ENCODE peak calls at places on chromosomes 1 and 21, in seven cellular contexts. One of them, this sample, is unnamed. For H3K4me1, the result is how much of the 10 kb centered on the place peaks cover.

GRCh38 chr1:240169188-240169587 is 77.5 kb downstream of the FMN2 start:
- DNase-seq in left ventricle myocardium inferior: no peak
- DNase-seq in left lung: no peak
- DNase-seq in CD4-positive, alpha-beta memory T cell: no peak
- DNase-seq in tibial artery: no peak
- DNase-seq in Panc1: no peak
- DNase-seq in PC-3: peak
- DNase-seq in this sample: no peak

GRCh38 chr1:36149973-36150295 is 648 bp upstream of the TRAPPC3 start:
- DNase-seq in left ventricle myocardium inferior: no peak
- DNase-seq in left lung: no peak
- DNase-seq in CD4-positive, alpha-beta memory T cell: no peak
- DNase-seq in tibial artery: peak
- DNase-seq in Panc1: no peak
- DNase-seq in PC-3: no peak
- DNase-seq in this sample: no peak

GRCh38 chr21:37047079-37047478 is 25.8 kb downstream of the PIGP start:
- DNase-seq in left ventricle myocardium inferior: no peak
- DNase-seq in left lung: no peak
- DNase-seq in CD4-positive, alpha-beta memory T cell: no peak
- DNase-seq in tibial artery: no peak
- DNase-seq in Panc1: no peak
- DNase-seq in PC-3: peak
- DNase-seq in this sample: no peak

GRCh38 chr1:13723810-13724209 is 23.8 kb downstream of the PRDM2 start:
- DNase-seq in left ventricle myocardium inferior: no peak
- DNase-seq in left lung: no peak
- DNase-seq in CD4-positive, alpha-beta memory T cell: no peak
- DNase-seq in tibial artery: no peak
- DNase-seq in Panc1: no peak
- DNase-seq in PC-3: no peak
- DNase-seq in this sample: no peak

GRCh38 chr1:164561007-164561406 is 2.0 kb downstream of the PBX1 start:
- DNase-seq in left ventricle myocardium inferior: no peak
- DNase-seq in left lung: no peak
- DNase-seq in CD4-positive, alpha-beta memory T cell: no peak
- DNase-seq in tibial artery: no peak
- DNase-seq in Panc1: no peak
- DNase-seq in PC-3: peak
- DNase-seq in this sample: peak

GRCh38 chr1:225442156-225442555 is 14.3 kb upstream of the LBR start:
- DNase-seq in left ventricle myocardium inferior: no peak
- DNase-seq in left lung: no peak
- DNase-seq in CD4-positive, alpha-beta memory T cell: no peak
- DNase-seq in tibial artery: no peak
- DNase-seq in Panc1: no peak
- DNase-seq in PC-3: no peak
- DNase-seq in this sample: no peak

GRCh38 chr1:178031856-178032320 is 62.0 kb upstream of the RASAL2 start:
- DNase-seq in left ventricle myocardium inferior: peak
- DNase-seq in left lung: no peak
- DNase-seq in CD4-positive, alpha-beta memory T cell: no peak
- DNase-seq in tibial artery: peak
- DNase-seq in Panc1: no peak
- DNase-seq in PC-3: peak
- DNase-seq in this sample: peak

GRCh38 chr1:110136911-110137310 is 13.4 kb upstream of the SLC6A17 start:
- DNase-seq in left ventricle myocardium inferior: peak
- DNase-seq in left lung: no peak
- DNase-seq in CD4-positive, alpha-beta memory T cell: peak
- DNase-seq in tibial artery: peak
- DNase-seq in Panc1: no peak
- DNase-seq in PC-3: no peak
- DNase-seq in this sample: no peak

GRCh38 chr1:17861685-17862084 is 106.6 kb downstream of the ACTL8 start:
- DNase-seq in left ventricle myocardium inferior: no peak
- DNase-seq in left lung: no peak
- DNase-seq in CD4-positive, alpha-beta memory T cell: no peak
- DNase-seq in tibial artery: no peak
- DNase-seq in Panc1: no peak
- DNase-seq in PC-3: no peak
- DNase-seq in this sample: no peak

GRCh38 chr21:45244799-45245340 is 42.8 kb downstream of the POFUT2 start:
- DNase-seq in left ventricle myocardium inferior: no peak
- DNase-seq in left lung: no peak
- DNase-seq in CD4-positive, alpha-beta memory T cell: no peak
- DNase-seq in tibial artery: no peak
- DNase-seq in Panc1: no peak
- DNase-seq in PC-3: no peak
- DNase-seq in this sample: no peak

GRCh38 chr1:5552787-5553484 is 439.3 kb downstream of the NPHP4 start:
- DNase-seq in left ventricle myocardium inferior: no peak
- DNase-seq in left lung: no peak
- DNase-seq in CD4-positive, alpha-beta memory T cell: no peak
- DNase-seq in tibial artery: no peak
- DNase-seq in Panc1: no peak
- DNase-seq in PC-3: no peak
- DNase-seq in this sample: no peak

GRCh38 chr1:57672741-57673140 is 248.9 kb upstream of the DAB1 start:
- DNase-seq in left ventricle myocardium inferior: no peak
- DNase-seq in left lung: no peak
- DNase-seq in CD4-positive, alpha-beta memory T cell: no peak
- DNase-seq in tibial artery: no peak
- DNase-seq in Panc1: no peak
- DNase-seq in PC-3: no peak
- DNase-seq in this sample: no peak

GRCh38 chr1:90856608-90857007 is 139.5 kb upstream of the BARHL2 start:
- DNase-seq in left ventricle myocardium inferior: no peak
- DNase-seq in left lung: no peak
- DNase-seq in CD4-positive, alpha-beta memory T cell: no peak
- DNase-seq in tibial artery: no peak
- DNase-seq in Panc1: no peak
- DNase-seq in PC-3: no peak
- DNase-seq in this sample: no peak

GRCh38 chr1:187001198-187001904 is 172.6 kb downstream of the PLA2G4A start:
- DNase-seq in left ventricle myocardium inferior: no peak
- DNase-seq in left lung: no peak
- DNase-seq in CD4-positive, alpha-beta memory T cell: no peak
- DNase-seq in tibial artery: no peak
- DNase-seq in Panc1: no peak
- DNase-seq in PC-3: peak
- DNase-seq in this sample: no peak

GRCh38 chr1:147077081-147077480 is 95.2 kb downstream of the PRKAB2 start:
- DNase-seq in left ventricle myocardium inferior: no peak
- DNase-seq in left lung: no peak
- DNase-seq in CD4-positive, alpha-beta memory T cell: no peak
- DNase-seq in tibial artery: no peak
- DNase-seq in Panc1: no peak
- DNase-seq in PC-3: no peak
- DNase-seq in this sample: no peak

GRCh38 chr1:147073062-147073432 is 99.2 kb downstream of the PRKAB2 start:
- DNase-seq in left ventricle myocardium inferior: no peak
- DNase-seq in left lung: no peak
- DNase-seq in CD4-positive, alpha-beta memory T cell: peak
- DNase-seq in tibial artery: no peak
- DNase-seq in Panc1: no peak
- DNase-seq in PC-3: no peak
- DNase-seq in this sample: no peak

GRCh38 chr1:147076442-147076841 is 95.8 kb downstream of the PRKAB2 start:
- DNase-seq in left ventricle myocardium inferior: no peak
- DNase-seq in left lung: no peak
- DNase-seq in CD4-positive, alpha-beta memory T cell: no peak
- DNase-seq in tibial artery: no peak
- DNase-seq in Panc1: no peak
- DNase-seq in PC-3: peak
- DNase-seq in this sample: no peak

GRCh38 chr1:147071142-147071541 is 101.1 kb downstream of the PRKAB2 start:
- DNase-seq in left ventricle myocardium inferior: no peak
- DNase-seq in left lung: no peak
- DNase-seq in CD4-positive, alpha-beta memory T cell: no peak
- DNase-seq in tibial artery: no peak
- DNase-seq in Panc1: no peak
- DNase-seq in PC-3: no peak
- DNase-seq in this sample: no peak

GRCh38 chr1:147072371-147073061 is 99.8 kb downstream of the PRKAB2 start:
- DNase-seq in left ventricle myocardium inferior: no peak
- DNase-seq in left lung: peak
- DNase-seq in CD4-positive, alpha-beta memory T cell: peak
- DNase-seq in tibial artery: no peak
- DNase-seq in Panc1: no peak
- DNase-seq in PC-3: no peak
- DNase-seq in this sample: no peak
- H3K4me3 ChIP-seq in left ventricle myocardium inferior: peak
- H3K4me3 ChIP-seq in left lung: peak
- H3K4me3 ChIP-seq in CD4-positive, alpha-beta memory T cell: peak
- H3K4me3 ChIP-seq in tibial artery: peak
- H3K4me3 ChIP-seq in Panc1: no peak
- H3K4me3 ChIP-seq in PC-3: no peak
- H3K4me3 ChIP-seq in this sample: no peak

DNA sequence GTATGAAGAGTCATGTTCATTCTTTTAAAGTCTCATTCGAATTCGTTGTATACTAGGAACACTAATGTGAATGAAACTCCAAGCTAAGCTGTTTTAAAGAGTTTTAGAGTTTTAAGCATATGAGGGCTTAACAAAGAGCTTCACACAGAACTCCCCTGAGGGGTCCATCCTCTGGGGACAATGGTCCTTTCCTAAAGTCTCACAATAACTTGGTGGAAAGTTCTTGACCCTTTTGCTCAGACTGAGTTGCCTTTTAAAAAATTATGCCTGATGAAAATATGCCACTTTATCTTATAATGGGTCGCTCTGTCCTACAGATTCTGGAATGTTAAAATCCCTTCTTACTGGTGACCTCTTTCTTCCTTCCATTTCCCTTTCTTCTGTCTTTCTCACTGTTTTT is 64.3 kb downstream of the RGL1 start:
- DNase-seq in left ventricle myocardium inferior: no peak
- DNase-seq in left lung: no peak
- DNase-seq in CD4-positive, alpha-beta memory T cell: no peak
- DNase-seq in tibial artery: no peak
- DNase-seq in Panc1: no peak
- DNase-seq in PC-3: no peak
- DNase-seq in this sample: no peak
- H3K27ac ChIP-seq in left ventricle myocardium inferior: peak
- H3K27ac ChIP-seq in left lung: peak
- H3K27ac ChIP-seq in CD4-positive, alpha-beta memory T cell: no peak
- H3K27ac ChIP-seq in tibial artery: no peak
- H3K27ac ChIP-seq in Panc1: no peak
- H3K27ac ChIP-seq in PC-3: no peak
- H3K27ac ChIP-seq in this sample: no peak

DNA sequence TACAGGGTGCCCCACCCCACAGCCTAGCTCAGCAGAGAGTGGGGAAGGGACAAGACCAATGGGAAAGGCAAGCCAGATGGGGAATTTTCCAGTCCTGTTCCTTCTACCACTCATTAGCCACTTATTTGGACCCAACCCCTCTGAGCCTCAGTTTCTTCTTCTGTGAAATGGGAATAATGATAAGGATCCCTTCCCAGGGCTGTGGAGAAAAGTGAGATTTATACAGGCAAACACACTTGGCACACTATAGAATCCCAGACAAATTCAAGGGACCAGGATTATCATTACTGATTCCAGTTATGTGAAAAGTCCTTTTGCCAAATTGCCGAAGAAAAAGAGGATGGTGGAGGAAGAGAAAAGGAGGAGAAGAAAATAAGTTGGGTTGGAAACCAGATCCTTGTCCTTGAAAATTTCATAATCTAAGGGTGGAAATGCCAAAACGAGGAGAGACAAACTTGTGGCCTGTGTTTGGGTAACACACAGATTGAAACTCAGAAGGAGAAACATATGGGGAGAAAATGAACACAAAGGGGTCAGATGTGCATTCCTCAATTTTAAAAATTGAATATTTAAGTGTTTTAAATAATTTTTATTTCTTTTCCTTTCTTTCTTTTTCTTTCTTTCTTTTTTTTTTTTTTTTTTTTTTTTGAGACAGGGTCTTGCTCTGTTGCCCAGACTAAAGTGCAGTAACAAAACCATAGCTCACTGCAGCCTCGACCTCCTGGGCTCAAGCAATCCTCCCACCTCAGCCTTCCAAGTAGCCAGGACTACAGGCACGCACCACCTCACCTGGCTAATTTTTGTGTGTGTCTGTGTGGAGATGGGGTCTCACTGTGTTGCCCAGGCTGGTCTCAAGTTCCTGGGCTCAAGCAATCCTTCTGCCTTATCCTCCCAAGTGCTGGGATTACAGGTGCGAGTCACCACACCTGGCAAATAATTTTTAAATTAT is 9.6 kb downstream of the CAPN2 start:
- DNase-seq in left ventricle myocardium inferior: no peak
- DNase-seq in left lung: no peak
- DNase-seq in CD4-positive, alpha-beta memory T cell: no peak
- DNase-seq in tibial artery: no peak
- DNase-seq in Panc1: no peak
- DNase-seq in PC-3: no peak
- DNase-seq in this sample: no peak
- H3K4me1 ChIP-seq in left ventricle myocardium inferior: half or more
- H3K4me1 ChIP-seq in left lung: under half
- H3K4me1 ChIP-seq in CD4-positive, alpha-beta memory T cell: half or more
- H3K4me1 ChIP-seq in tibial artery: half or more
- H3K4me1 ChIP-seq in Panc1: under half
- H3K4me1 ChIP-seq in PC-3: half or more
- H3K4me1 ChIP-seq in this sample: half or more

GRCh38 chr1:172146149-172146850 is 274.2 kb upstream of the C1orf105 start:
- DNase-seq in left ventricle myocardium inferior: no peak
- DNase-seq in left lung: no peak
- DNase-seq in CD4-positive, alpha-beta memory T cell: no peak
- DNase-seq in tibial artery: no peak
- DNase-seq in Panc1: no peak
- DNase-seq in PC-3: peak
- DNase-seq in this sample: peak

GRCh38 chr1:172143384-172144025 is 277.0 kb upstream of the C1orf105 start:
- DNase-seq in left ventricle myocardium inferior: no peak
- DNase-seq in left lung: no peak
- DNase-seq in CD4-positive, alpha-beta memory T cell: no peak
- DNase-seq in tibial artery: no peak
- DNase-seq in Panc1: no peak
- DNase-seq in PC-3: no peak
- DNase-seq in this sample: peak

GRCh38 chr1:172145656-172146055 is 274.8 kb upstream of the C1orf105 start:
- DNase-seq in left ventricle myocardium inferior: no peak
- DNase-seq in left lung: no peak
- DNase-seq in CD4-positive, alpha-beta memory T cell: no peak
- DNase-seq in tibial artery: no peak
- DNase-seq in Panc1: no peak
- DNase-seq in PC-3: no peak
- DNase-seq in this sample: no peak

GRCh38 chr1:172144445-172145060 is 275.9 kb upstream of the C1orf105 start:
- DNase-seq in left ventricle myocardium inferior: peak
- DNase-seq in left lung: peak
- DNase-seq in CD4-positive, alpha-beta memory T cell: no peak
- DNase-seq in tibial artery: peak
- DNase-seq in Panc1: no peak
- DNase-seq in PC-3: no peak
- DNase-seq in this sample: peak

DNA sequence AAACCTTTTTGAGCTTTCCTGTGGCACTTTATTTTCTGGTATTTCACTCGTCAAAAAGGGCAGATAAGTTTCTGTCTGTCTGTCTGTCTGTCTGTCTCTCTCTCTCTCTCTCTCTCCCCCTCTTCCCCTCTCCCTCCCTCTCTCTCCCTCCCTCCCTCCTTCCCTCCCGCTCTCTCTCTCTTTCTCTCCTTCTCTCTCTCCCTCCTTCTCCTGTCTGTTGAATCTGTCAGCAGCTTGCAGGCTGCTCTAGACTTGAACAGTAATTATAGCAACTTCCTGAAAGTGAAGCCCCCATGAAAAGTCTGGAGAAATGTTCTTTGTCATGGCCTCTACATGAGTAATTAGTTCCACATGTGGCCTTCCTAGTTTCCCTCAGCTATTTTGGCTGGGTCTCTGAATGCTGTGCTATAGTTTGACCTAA is 275.2 kb upstream of the C1orf105 start:
- DNase-seq in left ventricle myocardium inferior: no peak
- DNase-seq in left lung: no peak
- DNase-seq in CD4-positive, alpha-beta memory T cell: no peak
- DNase-seq in tibial artery: no peak
- DNase-seq in Panc1: no peak
- DNase-seq in PC-3: no peak
- DNase-seq in this sample: peak
- H3K4me3 ChIP-seq in left ventricle myocardium inferior: peak
- H3K4me3 ChIP-seq in left lung: no peak
- H3K4me3 ChIP-seq in CD4-positive, alpha-beta memory T cell: no peak
- H3K4me3 ChIP-seq in tibial artery: peak
- H3K4me3 ChIP-seq in Panc1: no peak
- H3K4me3 ChIP-seq in PC-3: no peak
- H3K4me3 ChIP-seq in this sample: peak

This sample was measured in SJSA1.